ENCODE peak calls at places on chromosomes 7 and 10, in four cellular contexts. Q is Panc1, E is fibroblast of lung, K is AG04449. F is an unnamed sample.

GRCh38 chr7:57414852-57415251 is 35.1 kb upstream of the ZNF716 start:
- DNase-seq in Q (no peak), E (no peak), K (no peak), F (no peak)

GRCh38 chr7:1939434-1940401 is 269.6 kb downstream of the ELFN1 start:
- DNase-seq in E (no peak), K (no peak), Q (no peak), F (peak)

GRCh38 chr10:88122145-88122544 is 258.7 kb downstream of the PTEN start:
- DNase-seq in K (no peak), Q (no peak), E (no peak), F (no peak)

GRCh38 chr10:114408112-114408967 is 4.0 kb upstream of the AFAP1L2 start:
- DNase-seq in K (no peak), Q (no peak), E (no peak), F (no peak)

GRCh38 chr7:131000873-131001272 is 266.9 kb upstream of the KLF14 start:
- DNase-seq in Q (no peak), E (no peak), K (no peak), F (no peak)

GRCh38 chr10:30058570-30059132 is 735 bp downstream of the JCAD start:
- DNase-seq in E (no peak), K (no peak), Q (no peak), F (no peak)

GRCh38 chr10:47333532-47333931 is 11.3 kb downstream of the GDF2 start:
- DNase-seq in K (no peak), E (no peak), Q (no peak), F (no peak)

GRCh38 chr7:70193514-70193913 is 595.2 kb downstream of the AUTS2 start:
- DNase-seq in E (peak), Q (no peak), K (no peak), F (no peak)

GRCh38 chr10:11146402-11147171 is 128.9 kb downstream of the CELF2 start:
- DNase-seq in Q (no peak), E (peak), K (no peak), F (no peak)

GRCh38 chr10:116159197-116159596 is 113.8 kb downstream of the GFRA1 start:
- DNase-seq in Q (no peak), E (no peak), K (no peak), F (no peak)

GRCh38 chr10:131706476-131706875 is 194.3 kb upstream of the PPP2R2D start:
- DNase-seq in K (no peak), E (no peak), Q (no peak), F (no peak)

GRCh38 chr7:102925962-102926825 is 13.4 kb downstream of the LRRC17 start:
- DNase-seq in Q (no peak), E (peak), K (no peak), F (no peak)

GRCh38 chr10:78162867-78163266 is 129.2 kb downstream of the RPS24 start:
- DNase-seq in Q (no peak), E (peak), K (no peak), F (no peak)

GRCh38 chr7:152590481-152590880 is 85.5 kb downstream of the XRCC2 start:
- DNase-seq in E (no peak), K (no peak), Q (no peak), F (no peak)

GRCh38 chr7:2575733-2576350 is 17.1 kb downstream of the IQCE start:
- DNase-seq in K (no peak), E (peak), Q (no peak), F (no peak)

DNA sequence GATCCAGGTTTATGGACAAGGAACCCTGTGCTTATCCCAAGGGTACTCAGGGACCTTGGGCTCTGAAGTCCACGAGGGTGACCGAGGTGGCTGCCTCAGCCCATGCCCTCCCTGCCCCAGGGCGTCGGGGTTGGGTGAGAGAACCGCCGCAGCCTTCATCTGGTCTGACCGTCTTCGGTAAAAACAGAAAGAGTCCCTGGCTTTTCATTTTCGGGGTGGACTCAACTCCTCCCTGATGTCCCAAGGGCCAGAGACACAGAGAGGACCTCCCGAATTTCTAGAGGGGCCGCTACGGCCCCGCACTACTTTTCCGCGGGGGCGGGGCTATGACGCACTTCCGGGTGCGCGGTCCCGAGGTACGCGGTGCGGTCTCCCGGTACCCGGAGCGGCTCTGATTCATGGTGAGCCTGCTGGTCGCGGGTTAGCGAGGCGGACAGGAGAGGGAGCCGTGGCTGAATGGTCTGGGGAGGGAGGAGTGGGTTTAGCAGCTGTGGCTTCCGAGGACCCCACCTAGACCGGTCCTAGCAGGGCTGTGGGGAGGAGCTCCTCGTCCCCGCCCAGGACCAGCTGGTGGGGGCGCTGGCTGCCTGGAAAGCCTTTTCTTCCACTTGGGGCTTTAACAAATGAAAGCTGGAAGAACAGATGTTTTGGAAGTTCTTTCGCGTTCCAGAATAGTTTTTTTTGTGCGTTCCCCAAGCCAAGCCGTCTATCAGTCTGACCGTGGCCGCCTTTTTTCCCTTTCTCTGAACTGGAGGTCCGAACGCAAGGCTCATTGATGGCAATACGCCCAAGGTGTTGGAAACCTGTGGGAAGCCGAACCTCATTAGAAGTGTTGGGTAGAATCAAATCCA is at the start of gene ZSCAN21:
- DNase-seq in E (peak), Q (peak), K (no peak), F (peak)
- TF ChIP-seq CTCF in E (no peak), Q (peak), K (peak), F (peak)

GRCh38 chr7:115478426-115478825 is 552.1 kb downstream of the TFEC start:
- DNase-seq in E (peak), Q (no peak), K (no peak), F (no peak)

GRCh38 chr7:115477193-115477651 is 553.3 kb downstream of the TFEC start:
- DNase-seq in K (no peak), E (peak), Q (no peak), F (no peak)

GRCh38 chr7:115475206-115475605 is 553.3 kb downstream of the MDFIC start:
- DNase-seq in K (no peak), Q (no peak), E (no peak), F (no peak)

GRCh38 chr7:115476666-115477065 is 553.9 kb downstream of the TFEC start:
- DNase-seq in Q (no peak), K (no peak), E (no peak), F (peak)

DNA sequence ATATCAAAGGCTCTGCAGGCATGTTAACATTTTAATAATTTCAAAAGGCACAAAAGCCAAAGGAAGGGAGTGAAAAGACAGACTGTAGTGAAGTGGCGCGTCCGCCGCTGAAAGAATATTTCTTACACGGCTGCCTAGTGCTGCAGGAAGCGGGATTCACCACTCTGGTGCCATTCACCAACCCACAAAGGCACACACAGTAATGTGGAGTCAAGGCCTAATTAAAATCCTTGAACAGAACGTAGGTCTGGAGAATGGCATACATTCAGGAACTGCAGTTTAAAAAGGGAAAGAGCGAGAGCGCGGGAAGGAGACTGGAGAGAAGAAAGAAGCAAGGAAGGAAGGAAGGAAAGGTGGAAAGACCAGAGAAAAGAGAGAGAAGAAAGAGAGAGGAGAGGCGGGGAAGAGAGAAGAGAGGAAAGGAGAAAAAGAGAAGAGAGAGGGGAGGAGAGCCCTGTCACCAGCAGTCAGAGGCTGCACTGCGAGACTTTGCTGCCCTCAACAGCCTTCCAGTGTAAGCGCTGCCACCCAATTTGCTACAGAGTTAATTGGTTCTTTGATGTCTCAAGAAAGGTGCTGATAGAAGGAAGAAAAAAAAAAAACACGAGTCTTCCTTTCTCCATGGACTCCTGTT is 554.0 kb downstream of the MDFIC start:
- DNase-seq in Q (no peak), K (no peak), E (peak), F (no peak)
- TF ChIP-seq CTCF in Q (peak), K (no peak), E (no peak), F (peak)

GRCh38 chr7:11346312-11346711 is 372.6 kb downstream of the PHF14 start:
- DNase-seq in K (no peak), Q (no peak), E (peak), F (no peak)

GRCh38 chr7:11343136-11343535 is 369.5 kb downstream of the PHF14 start:
- DNase-seq in E (peak), K (no peak), Q (no peak), F (no peak)

GRCh38 chr7:11343818-11344413 is 370.2 kb downstream of the PHF14 start:
- DNase-seq in E (peak), K (no peak), Q (peak), F (peak)

GRCh38 chr7:11345621-11346020 is 371.9 kb downstream of the PHF14 start:
- DNase-seq in K (no peak), E (peak), Q (no peak), F (no peak)

GRCh38 chr7:11341285-11341944 is 367.7 kb downstream of the PHF14 start:
- DNase-seq in E (peak), Q (no peak), K (no peak), F (no peak)
- TF ChIP-seq CTCF in E (peak), Q (peak), K (no peak), F (peak)

DNA sequence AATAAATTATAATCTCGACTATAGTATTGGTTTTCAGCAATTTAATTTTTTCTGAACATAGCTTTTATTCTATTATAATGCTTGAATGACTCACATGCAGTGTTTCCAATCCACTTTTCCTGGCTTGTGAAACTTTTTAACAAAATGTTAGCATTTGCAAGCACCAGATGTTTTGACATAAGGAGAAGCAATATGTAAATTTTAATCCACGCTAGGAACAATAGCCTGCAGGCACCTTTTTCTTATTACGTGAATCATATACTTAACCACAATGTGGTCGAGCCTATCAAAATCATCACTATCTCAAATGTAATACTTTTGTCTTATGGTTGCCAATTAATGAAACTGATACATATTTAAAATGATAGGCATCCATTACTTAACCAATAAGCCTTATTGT is 97.1 kb downstream of the TFEC start:
- DNase-seq in E (peak), K (no peak), Q (no peak), F (no peak)
- TF ChIP-seq CTCF in E (no peak), K (no peak), Q (no peak), F (no peak)

GRCh38 chr10:95289003-95289920 is 1.5 kb downstream of the PDLIM1 start:
- DNase-seq in E (no peak), K (no peak), Q (no peak), F (peak)

GRCh38 chr10:95290446-95290800 is 380 bp downstream of the PDLIM1 start:
- DNase-seq in Q (no peak), K (no peak), E (no peak), F (peak)

GRCh38 chr10:95289921-95290421 is 832 bp downstream of the PDLIM1 start:
- DNase-seq in Q (no peak), E (no peak), K (no peak), F (no peak)

GRCh38 chr10:95291634-95292039 is 834 bp upstream of the PDLIM1 start:
- DNase-seq in K (no peak), E (no peak), Q (no peak), F (no peak)

GRCh38 chr10:95290801-95291633 is at the start of gene PDLIM1:
- DNase-seq in K (no peak), Q (no peak), E (peak), F (peak)
- TF ChIP-seq CTCF in K (peak), Q (no peak), E (peak), F (peak)

GRCh38 chr10:20970044-20970443 is 72.9 kb upstream of the NEBL start:
- DNase-seq in E (peak), K (no peak), Q (peak), F (no peak)
- TF ChIP-seq CTCF in E (no peak), K (no peak), Q (no peak), F (no peak)

GRCh38 chr7:155011081-155011480 is 8.2 kb upstream of the PAXIP1 start:
- DNase-seq in Q (no peak), E (no peak), K (no peak), F (no peak)

GRCh38 chr7:155009570-155010157 is 6.7 kb upstream of the PAXIP1 start:
- DNase-seq in E (no peak), Q (no peak), K (no peak), F (no peak)

GRCh38 chr7:155002411-155003214 is at the start of gene PAXIP1:
- DNase-seq in E (peak), Q (no peak), K (no peak), F (peak)

GRCh38 chr7:155003215-155003999 is 483 bp upstream of the PAXIP1 start:
- DNase-seq in E (peak), K (no peak), Q (no peak), F (peak)

DNA sequence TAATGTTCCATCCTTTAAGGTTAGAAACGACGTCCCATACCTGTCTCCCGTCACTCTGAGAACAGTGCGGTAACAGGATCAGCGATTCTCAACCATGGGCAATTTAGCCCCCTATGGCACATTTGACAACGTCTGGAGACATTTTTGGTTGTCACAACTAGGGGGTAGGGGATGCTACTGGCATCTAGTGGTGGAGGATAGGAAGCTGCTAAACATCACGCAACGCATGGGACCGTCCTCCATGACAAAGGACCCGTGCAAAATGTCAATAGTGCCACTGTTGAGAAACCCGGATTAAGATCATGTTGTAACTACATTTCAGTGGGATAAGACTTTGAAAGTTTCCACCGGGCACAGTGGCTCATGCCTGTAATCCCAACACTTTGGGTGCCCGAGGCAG is 5.0 kb upstream of the PAXIP1 start:
- DNase-seq in E (no peak), Q (peak), K (no peak), F (no peak)
- TF ChIP-seq CTCF in E (no peak), Q (peak), K (peak), F (peak)